ENCODE peak calls at places on chromosomes 6 and 20, in eight cellular contexts. R is AG09309, S is nephron progenitor cell, Z is endothelial cell, P is mesothelial cell of epicardium, K is GM13976, D is activated B cell treated with CpG ODN at 0.5 μM for 24 hours, C is right atrium auricular region. I is an unnamed sample.

GRCh38 chr20:58011947-58012610 is 216.4 kb downstream of the ANKRD60 start:
- DNase-seq in P (no peak), C (no peak), S (no peak), K (no peak), R (no peak), D (no peak), Z (no peak), I (no peak)

GRCh38 chr20:43538855-43539700 is 19.7 kb upstream of the SGK2 start:
- DNase-seq in P (no peak), R (no peak), D (no peak), C (no peak), K (no peak), S (no peak), Z (no peak), I (no peak)

GRCh38 chr20:19969507-19970255 is 47.5 kb upstream of the NAA20 start:
- DNase-seq in C (no peak), R (no peak), S (no peak), D (no peak), K (no peak), P (no peak), Z (no peak), I (no peak)

GRCh38 chr6:15776458-15776980 is 113.7 kb upstream of the DTNBP1 start:
- DNase-seq in C (no peak), D (no peak), P (no peak), R (no peak), Z (no peak), K (peak), S (no peak), I (no peak)

GRCh38 chr20:21301940-21302644 is 1.0 kb upstream of the XRN2 start:
- DNase-seq in S (no peak), Z (no peak), R (no peak), C (no peak), D (no peak), K (no peak), P (no peak), I (no peak)

GRCh38 chr6:156984178-156984738 is 207.1 kb downstream of the ARID1B start:
- DNase-seq in R (no peak), D (no peak), Z (no peak), S (no peak), C (no peak), P (no peak), K (peak), I (no peak)

GRCh38 chr6:56475736-56476457 is 166.8 kb downstream of the DST start:
- DNase-seq in Z (no peak), S (no peak), C (no peak), P (no peak), R (no peak), D (no peak), K (no peak), I (no peak)

GRCh38 chr6:570812-571211 is 86.1 kb downstream of the HUS1B start:
- DNase-seq in K (no peak), Z (no peak), R (no peak), D (no peak), C (no peak), S (no peak), P (no peak), I (no peak)

GRCh38 chr6:157263881-157264397 is 59.4 kb downstream of the TMEM242 start:
- DNase-seq in C (no peak), R (no peak), K (no peak), S (no peak), P (no peak), D (no peak), Z (no peak), I (no peak)

GRCh38 chr20:25299801-25300200 is 51.9 kb downstream of the PYGB start:
- DNase-seq in D (no peak), P (no peak), C (no peak), S (no peak), Z (no peak), K (no peak), R (no peak), I (no peak)

GRCh38 chr6:3363296-3364025 is 93.4 kb downstream of the SLC22A23 start:
- DNase-seq in P (no peak), Z (no peak), S (no peak), K (no peak), C (no peak), D (no peak), R (no peak), I (no peak)

GRCh38 chr20:39269031-39269461 is 306.9 kb downstream of the DHX35 start:
- DNase-seq in K (peak), S (peak), Z (peak), C (peak), R (no peak), P (peak), D (peak), I (no peak)

GRCh38 chr20:22999756-23000155 is 35.4 kb upstream of the SSTR4 start:
- DNase-seq in K (no peak), S (no peak), Z (no peak), P (no peak), R (no peak), D (no peak), C (no peak), I (no peak)

GRCh38 chr20:19683168-19683567 is 74.9 kb upstream of the RIN2 start:
- DNase-seq in K (no peak), S (no peak), C (no peak), R (no peak), P (no peak), D (no peak), Z (no peak), I (no peak)

GRCh38 chr6:107132330-107132954 is 17.1 kb upstream of the BEND3 start:
- DNase-seq in R (no peak), K (no peak), S (peak), P (no peak), C (no peak), Z (peak), D (no peak), I (no peak)

GRCh38 chr20:46212252-46212651 is 94.1 kb downstream of the CD40 start:
- DNase-seq in Z (no peak), K (no peak), C (no peak), S (no peak), P (no peak), R (no peak), D (no peak), I (no peak)

GRCh38 chr6:129212081-129212480 is 329.1 kb downstream of the LAMA2 start:
- DNase-seq in P (no peak), Z (no peak), C (no peak), K (no peak), R (peak), D (no peak), S (no peak), I (no peak)

GRCh38 chr20:25465398-25465797 is 57.9 kb downstream of the GINS1 start:
- DNase-seq in D (no peak), C (no peak), K (no peak), R (no peak), P (no peak), Z (no peak), S (no peak), I (no peak)

GRCh38 chr6:133166706-133167105 is 74.5 kb upstream of the EYA4 start:
- DNase-seq in K (no peak), P (no peak), Z (no peak), R (no peak), S (no peak), D (no peak), C (no peak), I (no peak)

GRCh38 chr6:104771258-104771832 is 88.4 kb downstream of the HACE1 start:
- DNase-seq in C (no peak), P (no peak), K (peak), D (no peak), R (no peak), Z (no peak), S (no peak), I (no peak)

GRCh38 chr6:160030103-160030502 is 61.2 kb downstream of the IGF2R start:
- DNase-seq in Z (no peak), P (peak), K (no peak), R (peak), S (peak), C (peak), D (no peak), I (no peak)

GRCh38 chr6:157438611-157439109 is 57.7 kb downstream of the ZDHHC14 start:
- DNase-seq in D (no peak), C (no peak), Z (no peak), S (no peak), P (no peak), R (no peak), K (no peak), I (no peak)

GRCh38 chr20:8393356-8393755 is 261.3 kb downstream of the PLCB1 start:
- DNase-seq in D (no peak), P (no peak), C (no peak), Z (no peak), S (no peak), R (no peak), K (no peak), I (no peak)

GRCh38 chr6:84762941-84763396 is 1.4 kb downstream of the TBX18 start:
- DNase-seq in D (no peak), S (peak), C (no peak), Z (peak), K (no peak), P (peak), R (no peak), I (no peak)

GRCh38 chr6:106439459-106439858 is 78.9 kb downstream of the CRYBG1 start:
- DNase-seq in R (no peak), Z (no peak), S (no peak), P (no peak), K (no peak), D (no peak), C (no peak), I (no peak)

GRCh38 chr20:57594092-57594911 is 25.9 kb downstream of the ZBP1 start:
- DNase-seq in D (peak), Z (peak), P (peak), R (no peak), K (peak), S (peak), C (no peak), I (no peak)

GRCh38 chr6:29790626-29791025 is 37.0 kb upstream of the HLA-G start:
- DNase-seq in Z (no peak), R (no peak), C (no peak), S (no peak), D (no peak), K (no peak), P (no peak), I (no peak)

GRCh38 chr6:32627249-32627648 is 10.0 kb upstream of the HLA-DQA1 start:
- DNase-seq in P (no peak), S (no peak), R (no peak), K (no peak), Z (no peak), C (no peak), D (no peak), I (no peak)

GRCh38 chr6:16901777-16902176 is 140.5 kb upstream of the ATXN1 start:
- DNase-seq in K (no peak), Z (no peak), R (no peak), P (no peak), S (no peak), D (no peak), C (peak), I (no peak)

GRCh38 chr20:17721802-17722486 is 22.2 kb downstream of the BANF2 start:
- DNase-seq in P (no peak), S (no peak), Z (no peak), D (no peak), R (no peak), C (no peak), K (no peak), I (no peak)

GRCh38 chr6:163529605-163530004 is 115.1 kb downstream of the QKI start:
- DNase-seq in C (no peak), P (no peak), R (peak), S (no peak), D (no peak), Z (no peak), K (no peak), I (no peak)

GRCh38 chr6:74597266-74597665 is 608.6 kb downstream of the COL12A1 start:
- DNase-seq in Z (no peak), S (no peak), D (no peak), C (no peak), K (no peak), R (no peak), P (no peak), I (no peak)
- TF ChIP-seq CTCF in Z (no peak), S (no peak), D (no peak), C (no peak), K (no peak), R (no peak), P (no peak), I (no peak)

DNA sequence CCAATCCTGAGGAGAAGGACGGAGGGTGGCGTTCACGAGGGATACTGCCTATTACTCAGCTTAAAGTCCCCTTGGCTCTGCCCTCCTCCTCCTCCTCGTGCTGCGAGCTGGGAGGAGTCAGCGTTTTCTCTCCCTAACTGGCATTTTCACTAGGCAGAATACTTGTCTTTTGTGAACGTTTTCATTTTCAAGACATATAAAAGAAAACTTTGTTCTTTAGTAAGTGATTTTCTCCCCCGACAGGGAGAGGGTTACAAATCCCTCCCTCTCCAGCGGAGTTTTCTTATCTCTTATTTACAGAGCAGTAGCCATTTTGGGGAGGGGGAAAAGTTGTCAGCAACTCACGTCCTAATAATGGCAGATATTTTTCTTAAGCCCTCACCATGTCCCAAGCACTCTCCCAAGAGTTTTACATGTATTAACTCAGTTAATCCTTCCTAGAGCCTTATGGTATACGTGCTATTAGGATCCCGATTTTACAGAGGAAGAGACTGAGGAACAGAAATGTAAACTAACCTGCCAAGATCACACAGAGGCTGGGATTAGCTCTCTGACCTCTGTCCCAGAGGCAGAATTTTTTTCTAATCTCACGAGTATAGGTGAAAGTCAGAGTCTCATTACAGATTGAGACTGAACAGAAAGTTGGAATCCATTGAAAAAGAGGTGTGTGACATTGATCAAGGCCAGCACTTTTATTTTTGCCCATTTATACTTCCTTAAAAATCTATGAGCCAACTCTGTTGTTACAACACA is 30.0 kb upstream of the ZNF217 start:
- DNase-seq in P (no peak), D (no peak), R (no peak), K (no peak), C (peak), Z (peak), S (peak), I (peak)
- TF ChIP-seq CTCF in P (no peak), D (no peak), R (no peak), K (no peak), C (no peak), Z (no peak), S (no peak), I (no peak)

DNA sequence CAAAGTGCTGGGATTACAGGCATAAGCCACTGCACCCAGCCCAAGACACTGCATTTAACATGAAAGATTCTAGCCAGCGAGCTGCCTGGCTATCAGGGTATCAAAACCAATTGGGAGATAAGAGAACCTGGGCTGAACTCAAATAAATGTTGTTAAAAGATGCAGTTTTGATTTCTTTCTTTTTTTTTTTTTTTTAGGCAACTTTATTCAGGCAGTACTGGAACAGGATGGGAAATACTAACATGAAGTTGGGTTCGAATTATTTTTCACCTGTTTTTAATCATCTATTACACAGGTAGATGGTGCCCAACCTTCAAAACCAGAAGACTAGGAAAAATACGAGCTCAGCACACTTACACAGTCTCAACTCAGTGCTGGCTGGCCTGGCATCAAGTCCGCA is 63.7 kb downstream of the TRERF1 start:
- DNase-seq in K (no peak), Z (no peak), R (no peak), S (no peak), C (no peak), D (no peak), P (no peak), I (no peak)
- TF ChIP-seq CTCF in K (no peak), Z (no peak), R (no peak), S (no peak), C (no peak), D (no peak), P (no peak), I (no peak)

DNA sequence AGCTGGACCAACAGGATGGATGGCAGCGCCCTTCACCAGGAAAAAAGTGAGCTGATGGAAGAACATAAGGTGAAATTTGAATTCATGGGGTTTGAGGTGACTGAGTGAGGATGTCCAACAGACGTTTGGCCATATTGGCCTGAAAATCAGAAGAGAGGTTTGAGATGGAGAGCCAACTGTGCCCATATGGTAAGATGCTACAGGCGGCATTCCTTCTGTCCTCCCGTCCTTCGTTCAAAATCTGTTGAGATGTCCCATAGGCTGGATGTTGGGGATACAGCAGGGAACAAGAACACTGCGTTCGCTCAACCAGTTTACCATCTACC is 468 bp upstream of the CMTR1 start:
- DNase-seq in Z (no peak), P (no peak), S (no peak), D (no peak), C (no peak), K (no peak), R (no peak), I (peak)
- TF ChIP-seq CTCF in Z (no peak), P (no peak), S (no peak), D (no peak), C (no peak), K (no peak), R (no peak), I (no peak)

GRCh38 chr20:47231382-47232042 is 125.0 kb downstream of the ZMYND8 start:
- DNase-seq in S (no peak), D (no peak), K (no peak), R (peak), C (no peak), P (no peak), Z (no peak), I (no peak)
- TF ChIP-seq CTCF in S (no peak), D (no peak), K (no peak), R (peak), C (no peak), P (no peak), Z (no peak), I (no peak)

GRCh38 chr6:149045404-149045803 is 272.1 kb upstream of the TAB2 start:
- DNase-seq in S (no peak), R (no peak), Z (no peak), D (no peak), P (no peak), C (no peak), K (no peak), I (no peak)
- TF ChIP-seq CTCF in S (no peak), R (no peak), Z (no peak), D (no peak), P (no peak), C (no peak), K (no peak), I (peak)